ENCODE peak calls at places on chromosome 21, in eight cellular contexts. A, H, F, G, R, X, V and W are unnamed samples.

GRCh38 chr21:22145555-22145954 is 1147.3 kb downstream of the NCAM2 start:
- DNase-seq in A (no peak), H (no peak), F (no peak), G (no peak), R (no peak), X (no peak), V (no peak), W (no peak)

GRCh38 chr21:45818904-45819285 is 162.7 kb upstream of the COL6A1 start:
- DNase-seq in A (no peak), H (no peak), F (peak), G (peak), R (peak), X (peak), V (peak), W (no peak)

GRCh38 chr21:32538147-32538792 is 47.1 kb downstream of the TCP10L start:
- DNase-seq in A (no peak), H (no peak), F (peak), G (no peak), R (no peak), X (no peak), V (peak), W (no peak)

GRCh38 chr21:38993561-38993960 is 187.8 kb downstream of the ETS2 start:
- DNase-seq in A (no peak), H (no peak), F (no peak), G (no peak), R (peak), X (no peak), V (no peak), W (peak)

GRCh38 chr21:42775123-42775522 is 104.2 kb downstream of the WDR4 start:
- DNase-seq in A (no peak), H (no peak), F (no peak), G (no peak), R (no peak), X (no peak), V (no peak), W (no peak)

GRCh38 chr21:45982256-45982757 is 737 bp downstream of the COL6A1 start:
- DNase-seq in A (peak), H (no peak), F (no peak), G (no peak), R (no peak), X (no peak), V (no peak), W (no peak)

GRCh38 chr21:36640260-36641244 is 58.4 kb upstream of the SIM2 start:
- DNase-seq in A (no peak), H (no peak), F (no peak), G (no peak), R (no peak), X (no peak), V (no peak), W (no peak)

GRCh38 chr21:15688809-15689208 is 41.0 kb upstream of the USP25 start:
- DNase-seq in A (no peak), H (no peak), F (no peak), G (no peak), R (no peak), X (no peak), V (no peak), W (no peak)

GRCh38 chr21:32412998-32413504 is 545 bp downstream of the EVA1C start:
- DNase-seq in A (no peak), H (peak), F (no peak), G (no peak), R (no peak), X (no peak), V (no peak), W (peak)